ENCODE peak calls at places on chromosome 20, in nine cellular contexts. One of them, this sample, is unnamed.

GRCh38 chr20:8050117-8050837 is 30.7 kb upstream of the TMX4 start:
- DNase-seq in LoVo: no peak
- DNase-seq in activated naive CD4-positive, alpha-beta T cell: no peak
- DNase-seq in stimulated activated CD8-positive, alpha-beta memory T cell treated with anti-CD3 and anti-CD28 coated beads, Interleukin-15, amount 100 ng/mL, for 4 hours: no peak
- DNase-seq in kidney epithelial cell: no peak
- DNase-seq in stimulated activated CD4-positive, alpha-beta T cell treated with anti-CD3 and anti-CD28 coated beads, Interleukin-4, amount 100 ng/mL, for 1 hour: no peak
- DNase-seq in thyroid gland: no peak
- DNase-seq in naive thymus-derived CD8-positive, alpha-beta T cell: no peak
- DNase-seq in GM12891: no peak
- DNase-seq in this sample: peak; percentile 23

GRCh38 chr20:32761831-32762753 is at the start of gene DNMT3B:
- DNase-seq in LoVo: peak; percentile 73
- DNase-seq in activated naive CD4-positive, alpha-beta T cell: peak; percentile 25
- DNase-seq in stimulated activated CD8-positive, alpha-beta memory T cell treated with anti-CD3 and anti-CD28 coated beads, Interleukin-15, amount 100 ng/mL, for 4 hours: peak; percentile 59
- DNase-seq in kidney epithelial cell: no peak
- DNase-seq in stimulated activated CD4-positive, alpha-beta T cell treated with anti-CD3 and anti-CD28 coated beads, Interleukin-4, amount 100 ng/mL, for 1 hour: peak; percentile 77
- DNase-seq in thyroid gland: peak; percentile 87
- DNase-seq in naive thymus-derived CD8-positive, alpha-beta T cell: peak; percentile 70
- DNase-seq in GM12891: peak; percentile 90
- DNase-seq in this sample: peak; percentile 64

GRCh38 chr20:16569218-16570153 is 3.8 kb downstream of the KIF16B start:
- DNase-seq in LoVo: peak; percentile 74
- DNase-seq in activated naive CD4-positive, alpha-beta T cell: no peak
- DNase-seq in stimulated activated CD8-positive, alpha-beta memory T cell treated with anti-CD3 and anti-CD28 coated beads, Interleukin-15, amount 100 ng/mL, for 4 hours: no peak
- DNase-seq in kidney epithelial cell: no peak
- DNase-seq in stimulated activated CD4-positive, alpha-beta T cell treated with anti-CD3 and anti-CD28 coated beads, Interleukin-4, amount 100 ng/mL, for 1 hour: no peak
- DNase-seq in thyroid gland: no peak
- DNase-seq in naive thymus-derived CD8-positive, alpha-beta T cell: no peak
- DNase-seq in GM12891: no peak
- DNase-seq in this sample: no peak

GRCh38 chr20:50681359-50682064 is 9.8 kb downstream of the RIPOR3 start:
- DNase-seq in LoVo: no peak
- DNase-seq in activated naive CD4-positive, alpha-beta T cell: no peak
- DNase-seq in stimulated activated CD8-positive, alpha-beta memory T cell treated with anti-CD3 and anti-CD28 coated beads, Interleukin-15, amount 100 ng/mL, for 4 hours: no peak
- DNase-seq in kidney epithelial cell: no peak
- DNase-seq in stimulated activated CD4-positive, alpha-beta T cell treated with anti-CD3 and anti-CD28 coated beads, Interleukin-4, amount 100 ng/mL, for 1 hour: no peak
- DNase-seq in thyroid gland: no peak
- DNase-seq in naive thymus-derived CD8-positive, alpha-beta T cell: no peak
- DNase-seq in GM12891: no peak
- DNase-seq in this sample: no peak

GRCh38 chr20:32971703-32972161 is 32.5 kb downstream of the SUN5 start:
- DNase-seq in LoVo: no peak
- DNase-seq in activated naive CD4-positive, alpha-beta T cell: no peak
- DNase-seq in stimulated activated CD8-positive, alpha-beta memory T cell treated with anti-CD3 and anti-CD28 coated beads, Interleukin-15, amount 100 ng/mL, for 4 hours: no peak
- DNase-seq in kidney epithelial cell: no peak
- DNase-seq in stimulated activated CD4-positive, alpha-beta T cell treated with anti-CD3 and anti-CD28 coated beads, Interleukin-4, amount 100 ng/mL, for 1 hour: no peak
- DNase-seq in thyroid gland: peak; percentile 32
- DNase-seq in naive thymus-derived CD8-positive, alpha-beta T cell: peak; percentile 58
- DNase-seq in GM12891: no peak
- DNase-seq in this sample: peak; percentile 55

GRCh38 chr20:59400666-59401065 is 100.3 kb downstream of the EDN3 start:
- DNase-seq in LoVo: no peak
- DNase-seq in activated naive CD4-positive, alpha-beta T cell: no peak
- DNase-seq in stimulated activated CD8-positive, alpha-beta memory T cell treated with anti-CD3 and anti-CD28 coated beads, Interleukin-15, amount 100 ng/mL, for 4 hours: no peak
- DNase-seq in kidney epithelial cell: no peak
- DNase-seq in stimulated activated CD4-positive, alpha-beta T cell treated with anti-CD3 and anti-CD28 coated beads, Interleukin-4, amount 100 ng/mL, for 1 hour: peak; percentile 25
- DNase-seq in thyroid gland: no peak
- DNase-seq in naive thymus-derived CD8-positive, alpha-beta T cell: peak; percentile 45
- DNase-seq in GM12891: no peak
- DNase-seq in this sample: no peak

GRCh38 chr20:38383147-38383546 is 36.9 kb downstream of the LBP start:
- DNase-seq in LoVo: no peak
- DNase-seq in activated naive CD4-positive, alpha-beta T cell: no peak
- DNase-seq in stimulated activated CD8-positive, alpha-beta memory T cell treated with anti-CD3 and anti-CD28 coated beads, Interleukin-15, amount 100 ng/mL, for 4 hours: no peak
- DNase-seq in kidney epithelial cell: no peak
- DNase-seq in stimulated activated CD4-positive, alpha-beta T cell treated with anti-CD3 and anti-CD28 coated beads, Interleukin-4, amount 100 ng/mL, for 1 hour: no peak
- DNase-seq in thyroid gland: no peak
- DNase-seq in naive thymus-derived CD8-positive, alpha-beta T cell: no peak
- DNase-seq in GM12891: no peak
- DNase-seq in this sample: no peak

GRCh38 chr20:48839083-48839482 is 11.3 kb upstream of the PREX1 start:
- DNase-seq in LoVo: no peak
- DNase-seq in activated naive CD4-positive, alpha-beta T cell: no peak
- DNase-seq in stimulated activated CD8-positive, alpha-beta memory T cell treated with anti-CD3 and anti-CD28 coated beads, Interleukin-15, amount 100 ng/mL, for 4 hours: no peak
- DNase-seq in kidney epithelial cell: no peak
- DNase-seq in stimulated activated CD4-positive, alpha-beta T cell treated with anti-CD3 and anti-CD28 coated beads, Interleukin-4, amount 100 ng/mL, for 1 hour: no peak
- DNase-seq in thyroid gland: no peak
- DNase-seq in naive thymus-derived CD8-positive, alpha-beta T cell: no peak
- DNase-seq in GM12891: no peak
- DNase-seq in this sample: no peak

GRCh38 chr20:36112112-36112511 is 42.4 kb upstream of the EPB41L1 start:
- DNase-seq in LoVo: no peak
- DNase-seq in activated naive CD4-positive, alpha-beta T cell: no peak
- DNase-seq in stimulated activated CD8-positive, alpha-beta memory T cell treated with anti-CD3 and anti-CD28 coated beads, Interleukin-15, amount 100 ng/mL, for 4 hours: no peak
- DNase-seq in kidney epithelial cell: no peak
- DNase-seq in stimulated activated CD4-positive, alpha-beta T cell treated with anti-CD3 and anti-CD28 coated beads, Interleukin-4, amount 100 ng/mL, for 1 hour: no peak
- DNase-seq in thyroid gland: peak; percentile 52
- DNase-seq in naive thymus-derived CD8-positive, alpha-beta T cell: no peak
- DNase-seq in GM12891: no peak
- DNase-seq in this sample: no peak

GRCh38 chr20:25486377-25486776 is 78.9 kb downstream of the GINS1 start:
- DNase-seq in LoVo: no peak
- DNase-seq in activated naive CD4-positive, alpha-beta T cell: no peak
- DNase-seq in stimulated activated CD8-positive, alpha-beta memory T cell treated with anti-CD3 and anti-CD28 coated beads, Interleukin-15, amount 100 ng/mL, for 4 hours: no peak
- DNase-seq in kidney epithelial cell: no peak
- DNase-seq in stimulated activated CD4-positive, alpha-beta T cell treated with anti-CD3 and anti-CD28 coated beads, Interleukin-4, amount 100 ng/mL, for 1 hour: no peak
- DNase-seq in thyroid gland: no peak
- DNase-seq in naive thymus-derived CD8-positive, alpha-beta T cell: no peak
- DNase-seq in GM12891: no peak
- DNase-seq in this sample: peak; percentile 18

GRCh38 chr20:44110816-44111568 is 76.0 kb downstream of the JPH2 start:
- DNase-seq in LoVo: no peak
- DNase-seq in activated naive CD4-positive, alpha-beta T cell: no peak
- DNase-seq in stimulated activated CD8-positive, alpha-beta memory T cell treated with anti-CD3 and anti-CD28 coated beads, Interleukin-15, amount 100 ng/mL, for 4 hours: no peak
- DNase-seq in kidney epithelial cell: no peak
- DNase-seq in stimulated activated CD4-positive, alpha-beta T cell treated with anti-CD3 and anti-CD28 coated beads, Interleukin-4, amount 100 ng/mL, for 1 hour: no peak
- DNase-seq in thyroid gland: no peak
- DNase-seq in naive thymus-derived CD8-positive, alpha-beta T cell: no peak
- DNase-seq in GM12891: no peak
- DNase-seq in this sample: no peak

GRCh38 chr20:40990542-40991120 is 38.0 kb upstream of the TOP1 start:
- DNase-seq in LoVo: peak; percentile 86
- DNase-seq in activated naive CD4-positive, alpha-beta T cell: no peak
- DNase-seq in stimulated activated CD8-positive, alpha-beta memory T cell treated with anti-CD3 and anti-CD28 coated beads, Interleukin-15, amount 100 ng/mL, for 4 hours: no peak
- DNase-seq in kidney epithelial cell: peak; percentile 51
- DNase-seq in stimulated activated CD4-positive, alpha-beta T cell treated with anti-CD3 and anti-CD28 coated beads, Interleukin-4, amount 100 ng/mL, for 1 hour: peak; percentile 62
- DNase-seq in thyroid gland: peak; percentile 84
- DNase-seq in naive thymus-derived CD8-positive, alpha-beta T cell: peak; percentile 58
- DNase-seq in GM12891: no peak
- DNase-seq in this sample: peak; percentile 95

GRCh38 chr20:10922521-10922920 is 248.7 kb upstream of the JAG1 start:
- DNase-seq in LoVo: no peak
- DNase-seq in activated naive CD4-positive, alpha-beta T cell: no peak
- DNase-seq in stimulated activated CD8-positive, alpha-beta memory T cell treated with anti-CD3 and anti-CD28 coated beads, Interleukin-15, amount 100 ng/mL, for 4 hours: no peak
- DNase-seq in kidney epithelial cell: no peak
- DNase-seq in stimulated activated CD4-positive, alpha-beta T cell treated with anti-CD3 and anti-CD28 coated beads, Interleukin-4, amount 100 ng/mL, for 1 hour: no peak
- DNase-seq in thyroid gland: no peak
- DNase-seq in naive thymus-derived CD8-positive, alpha-beta T cell: no peak
- DNase-seq in GM12891: no peak
- DNase-seq in this sample: no peak

GRCh38 chr20:6623989-6624388 is 143.5 kb upstream of the BMP2 start:
- DNase-seq in LoVo: no peak
- DNase-seq in activated naive CD4-positive, alpha-beta T cell: no peak
- DNase-seq in stimulated activated CD8-positive, alpha-beta memory T cell treated with anti-CD3 and anti-CD28 coated beads, Interleukin-15, amount 100 ng/mL, for 4 hours: no peak
- DNase-seq in kidney epithelial cell: no peak
- DNase-seq in stimulated activated CD4-positive, alpha-beta T cell treated with anti-CD3 and anti-CD28 coated beads, Interleukin-4, amount 100 ng/mL, for 1 hour: no peak
- DNase-seq in thyroid gland: no peak
- DNase-seq in naive thymus-derived CD8-positive, alpha-beta T cell: no peak
- DNase-seq in GM12891: no peak
- DNase-seq in this sample: peak; percentile 11

GRCh38 chr20:57390604-57391438 is at the start of gene RBM38:
- DNase-seq in LoVo: peak; percentile 73
- DNase-seq in activated naive CD4-positive, alpha-beta T cell: peak; percentile 63
- DNase-seq in stimulated activated CD8-positive, alpha-beta memory T cell treated with anti-CD3 and anti-CD28 coated beads, Interleukin-15, amount 100 ng/mL, for 4 hours: peak; percentile 60
- DNase-seq in kidney epithelial cell: no peak
- DNase-seq in stimulated activated CD4-positive, alpha-beta T cell treated with anti-CD3 and anti-CD28 coated beads, Interleukin-4, amount 100 ng/mL, for 1 hour: peak; percentile 83
- DNase-seq in thyroid gland: peak; percentile 47
- DNase-seq in naive thymus-derived CD8-positive, alpha-beta T cell: peak; percentile 72
- DNase-seq in GM12891: peak; percentile 88
- DNase-seq in this sample: peak; percentile 50

GRCh38 chr20:15653396-15654207 is 919.6 kb downstream of the KIF16B start:
- DNase-seq in LoVo: no peak
- DNase-seq in activated naive CD4-positive, alpha-beta T cell: no peak
- DNase-seq in stimulated activated CD8-positive, alpha-beta memory T cell treated with anti-CD3 and anti-CD28 coated beads, Interleukin-15, amount 100 ng/mL, for 4 hours: no peak
- DNase-seq in kidney epithelial cell: no peak
- DNase-seq in stimulated activated CD4-positive, alpha-beta T cell treated with anti-CD3 and anti-CD28 coated beads, Interleukin-4, amount 100 ng/mL, for 1 hour: no peak
- DNase-seq in thyroid gland: no peak
- DNase-seq in naive thymus-derived CD8-positive, alpha-beta T cell: no peak
- DNase-seq in GM12891: no peak
- DNase-seq in this sample: no peak

GRCh38 chr20:22703843-22704242 is 119.5 kb upstream of the FOXA2 start:
- DNase-seq in LoVo: no peak
- DNase-seq in activated naive CD4-positive, alpha-beta T cell: no peak
- DNase-seq in stimulated activated CD8-positive, alpha-beta memory T cell treated with anti-CD3 and anti-CD28 coated beads, Interleukin-15, amount 100 ng/mL, for 4 hours: no peak
- DNase-seq in kidney epithelial cell: no peak
- DNase-seq in stimulated activated CD4-positive, alpha-beta T cell treated with anti-CD3 and anti-CD28 coated beads, Interleukin-4, amount 100 ng/mL, for 1 hour: no peak
- DNase-seq in thyroid gland: no peak
- DNase-seq in naive thymus-derived CD8-positive, alpha-beta T cell: no peak
- DNase-seq in GM12891: no peak
- DNase-seq in this sample: no peak

GRCh38 chr20:11716239-11716944 is 201.3 kb upstream of the BTBD3 start:
- DNase-seq in LoVo: peak; percentile 20
- DNase-seq in activated naive CD4-positive, alpha-beta T cell: no peak
- DNase-seq in stimulated activated CD8-positive, alpha-beta memory T cell treated with anti-CD3 and anti-CD28 coated beads, Interleukin-15, amount 100 ng/mL, for 4 hours: no peak
- DNase-seq in kidney epithelial cell: peak; percentile 76
- DNase-seq in stimulated activated CD4-positive, alpha-beta T cell treated with anti-CD3 and anti-CD28 coated beads, Interleukin-4, amount 100 ng/mL, for 1 hour: no peak
- DNase-seq in thyroid gland: no peak
- DNase-seq in naive thymus-derived CD8-positive, alpha-beta T cell: no peak
- DNase-seq in GM12891: no peak
- DNase-seq in this sample: peak; percentile 63

GRCh38 chr20:58196402-58197184 is 31.9 kb downstream of the ANKRD60 start:
- DNase-seq in LoVo: no peak
- DNase-seq in activated naive CD4-positive, alpha-beta T cell: no peak
- DNase-seq in stimulated activated CD8-positive, alpha-beta memory T cell treated with anti-CD3 and anti-CD28 coated beads, Interleukin-15, amount 100 ng/mL, for 4 hours: no peak
- DNase-seq in kidney epithelial cell: no peak
- DNase-seq in stimulated activated CD4-positive, alpha-beta T cell treated with anti-CD3 and anti-CD28 coated beads, Interleukin-4, amount 100 ng/mL, for 1 hour: no peak
- DNase-seq in thyroid gland: no peak
- DNase-seq in naive thymus-derived CD8-positive, alpha-beta T cell: no peak
- DNase-seq in GM12891: no peak
- DNase-seq in this sample: no peak

GRCh38 chr20:46647469-46647868 is 3.8 kb downstream of the SLC13A3 start:
- DNase-seq in LoVo: no peak
- DNase-seq in activated naive CD4-positive, alpha-beta T cell: no peak
- DNase-seq in stimulated activated CD8-positive, alpha-beta memory T cell treated with anti-CD3 and anti-CD28 coated beads, Interleukin-15, amount 100 ng/mL, for 4 hours: no peak
- DNase-seq in kidney epithelial cell: no peak
- DNase-seq in stimulated activated CD4-positive, alpha-beta T cell treated with anti-CD3 and anti-CD28 coated beads, Interleukin-4, amount 100 ng/mL, for 1 hour: no peak
- DNase-seq in thyroid gland: no peak
- DNase-seq in naive thymus-derived CD8-positive, alpha-beta T cell: no peak
- DNase-seq in GM12891: no peak
- DNase-seq in this sample: no peak

GRCh38 chr20:43731469-43731868 is 4.7 kb upstream of the GTSF1L start:
- DNase-seq in LoVo: no peak
- DNase-seq in activated naive CD4-positive, alpha-beta T cell: no peak
- DNase-seq in stimulated activated CD8-positive, alpha-beta memory T cell treated with anti-CD3 and anti-CD28 coated beads, Interleukin-15, amount 100 ng/mL, for 4 hours: no peak
- DNase-seq in kidney epithelial cell: no peak
- DNase-seq in stimulated activated CD4-positive, alpha-beta T cell treated with anti-CD3 and anti-CD28 coated beads, Interleukin-4, amount 100 ng/mL, for 1 hour: no peak
- DNase-seq in thyroid gland: no peak
- DNase-seq in naive thymus-derived CD8-positive, alpha-beta T cell: no peak
- DNase-seq in GM12891: no peak
- DNase-seq in this sample: no peak

GRCh38 chr20:62321521-62321948 is 18.7 kb downstream of the ADRM1 start:
- DNase-seq in LoVo: no peak
- DNase-seq in activated naive CD4-positive, alpha-beta T cell: no peak
- DNase-seq in stimulated activated CD8-positive, alpha-beta memory T cell treated with anti-CD3 and anti-CD28 coated beads, Interleukin-15, amount 100 ng/mL, for 4 hours: no peak
- DNase-seq in kidney epithelial cell: no peak
- DNase-seq in stimulated activated CD4-positive, alpha-beta T cell treated with anti-CD3 and anti-CD28 coated beads, Interleukin-4, amount 100 ng/mL, for 1 hour: no peak
- DNase-seq in thyroid gland: no peak
- DNase-seq in naive thymus-derived CD8-positive, alpha-beta T cell: no peak
- DNase-seq in GM12891: peak; percentile 71
- DNase-seq in this sample: no peak

GRCh38 chr20:23048283-23049200 is 930 bp downstream of the THBD start:
- DNase-seq in LoVo: no peak
- DNase-seq in activated naive CD4-positive, alpha-beta T cell: no peak
- DNase-seq in stimulated activated CD8-positive, alpha-beta memory T cell treated with anti-CD3 and anti-CD28 coated beads, Interleukin-15, amount 100 ng/mL, for 4 hours: no peak
- DNase-seq in kidney epithelial cell: no peak
- DNase-seq in stimulated activated CD4-positive, alpha-beta T cell treated with anti-CD3 and anti-CD28 coated beads, Interleukin-4, amount 100 ng/mL, for 1 hour: no peak
- DNase-seq in thyroid gland: peak; percentile 88
- DNase-seq in naive thymus-derived CD8-positive, alpha-beta T cell: no peak
- DNase-seq in GM12891: peak; percentile 36
- DNase-seq in this sample: peak; percentile 74

GRCh38 chr20:46083101-46083500 is 6.7 kb downstream of the NCOA5 start:
- DNase-seq in LoVo: no peak
- DNase-seq in activated naive CD4-positive, alpha-beta T cell: no peak
- DNase-seq in stimulated activated CD8-positive, alpha-beta memory T cell treated with anti-CD3 and anti-CD28 coated beads, Interleukin-15, amount 100 ng/mL, for 4 hours: no peak
- DNase-seq in kidney epithelial cell: no peak
- DNase-seq in stimulated activated CD4-positive, alpha-beta T cell treated with anti-CD3 and anti-CD28 coated beads, Interleukin-4, amount 100 ng/mL, for 1 hour: no peak
- DNase-seq in thyroid gland: no peak
- DNase-seq in naive thymus-derived CD8-positive, alpha-beta T cell: no peak
- DNase-seq in GM12891: no peak
- DNase-seq in this sample: no peak

GRCh38 chr20:25225642-25226432 is 22.0 kb upstream of the PYGB start:
- DNase-seq in LoVo: no peak
- DNase-seq in activated naive CD4-positive, alpha-beta T cell: no peak
- DNase-seq in stimulated activated CD8-positive, alpha-beta memory T cell treated with anti-CD3 and anti-CD28 coated beads, Interleukin-15, amount 100 ng/mL, for 4 hours: no peak
- DNase-seq in kidney epithelial cell: no peak
- DNase-seq in stimulated activated CD4-positive, alpha-beta T cell treated with anti-CD3 and anti-CD28 coated beads, Interleukin-4, amount 100 ng/mL, for 1 hour: no peak
- DNase-seq in thyroid gland: no peak
- DNase-seq in naive thymus-derived CD8-positive, alpha-beta T cell: no peak
- DNase-seq in GM12891: no peak
- DNase-seq in this sample: no peak

GRCh38 chr20:33249456-33249855 is 13.7 kb downstream of the BPIFA1 start:
- DNase-seq in LoVo: no peak
- DNase-seq in activated naive CD4-positive, alpha-beta T cell: no peak
- DNase-seq in stimulated activated CD8-positive, alpha-beta memory T cell treated with anti-CD3 and anti-CD28 coated beads, Interleukin-15, amount 100 ng/mL, for 4 hours: no peak
- DNase-seq in kidney epithelial cell: no peak
- DNase-seq in stimulated activated CD4-positive, alpha-beta T cell treated with anti-CD3 and anti-CD28 coated beads, Interleukin-4, amount 100 ng/mL, for 1 hour: no peak
- DNase-seq in thyroid gland: no peak
- DNase-seq in naive thymus-derived CD8-positive, alpha-beta T cell: no peak
- DNase-seq in GM12891: no peak
- DNase-seq in this sample: no peak

GRCh38 chr20:54633903-54634302 is 158.5 kb downstream of the DOK5 start:
- DNase-seq in LoVo: no peak
- DNase-seq in activated naive CD4-positive, alpha-beta T cell: no peak
- DNase-seq in stimulated activated CD8-positive, alpha-beta memory T cell treated with anti-CD3 and anti-CD28 coated beads, Interleukin-15, amount 100 ng/mL, for 4 hours: no peak
- DNase-seq in kidney epithelial cell: no peak
- DNase-seq in stimulated activated CD4-positive, alpha-beta T cell treated with anti-CD3 and anti-CD28 coated beads, Interleukin-4, amount 100 ng/mL, for 1 hour: no peak
- DNase-seq in thyroid gland: no peak
- DNase-seq in naive thymus-derived CD8-positive, alpha-beta T cell: no peak
- DNase-seq in GM12891: peak; percentile 37
- DNase-seq in this sample: no peak

GRCh38 chr20:56200456-56200855 is 48.1 kb upstream of the MC3R start:
- DNase-seq in LoVo: no peak
- DNase-seq in activated naive CD4-positive, alpha-beta T cell: no peak
- DNase-seq in stimulated activated CD8-positive, alpha-beta memory T cell treated with anti-CD3 and anti-CD28 coated beads, Interleukin-15, amount 100 ng/mL, for 4 hours: no peak
- DNase-seq in kidney epithelial cell: no peak
- DNase-seq in stimulated activated CD4-positive, alpha-beta T cell treated with anti-CD3 and anti-CD28 coated beads, Interleukin-4, amount 100 ng/mL, for 1 hour: no peak
- DNase-seq in thyroid gland: no peak
- DNase-seq in naive thymus-derived CD8-positive, alpha-beta T cell: no peak
- DNase-seq in GM12891: no peak
- DNase-seq in this sample: peak; percentile 23

GRCh38 chr20:51739722-51740249 is 28.4 kb downstream of the ATP9A start:
- DNase-seq in LoVo: no peak
- DNase-seq in activated naive CD4-positive, alpha-beta T cell: no peak
- DNase-seq in stimulated activated CD8-positive, alpha-beta memory T cell treated with anti-CD3 and anti-CD28 coated beads, Interleukin-15, amount 100 ng/mL, for 4 hours: no peak
- DNase-seq in kidney epithelial cell: no peak
- DNase-seq in stimulated activated CD4-positive, alpha-beta T cell treated with anti-CD3 and anti-CD28 coated beads, Interleukin-4, amount 100 ng/mL, for 1 hour: no peak
- DNase-seq in thyroid gland: no peak
- DNase-seq in naive thymus-derived CD8-positive, alpha-beta T cell: no peak
- DNase-seq in GM12891: no peak
- DNase-seq in this sample: no peak

GRCh38 chr20:45253260-45253659 is 1.1 kb downstream of the SLPI start:
- DNase-seq in LoVo: peak; percentile 4
- DNase-seq in activated naive CD4-positive, alpha-beta T cell: no peak
- DNase-seq in stimulated activated CD8-positive, alpha-beta memory T cell treated with anti-CD3 and anti-CD28 coated beads, Interleukin-15, amount 100 ng/mL, for 4 hours: no peak
- DNase-seq in kidney epithelial cell: no peak
- DNase-seq in stimulated activated CD4-positive, alpha-beta T cell treated with anti-CD3 and anti-CD28 coated beads, Interleukin-4, amount 100 ng/mL, for 1 hour: no peak
- DNase-seq in thyroid gland: no peak
- DNase-seq in naive thymus-derived CD8-positive, alpha-beta T cell: no peak
- DNase-seq in GM12891: no peak
- DNase-seq in this sample: no peak

GRCh38 chr20:50784464-50784863 is 10.4 kb upstream of the BCAS4 start:
- DNase-seq in LoVo: no peak
- DNase-seq in activated naive CD4-positive, alpha-beta T cell: no peak
- DNase-seq in stimulated activated CD8-positive, alpha-beta memory T cell treated with anti-CD3 and anti-CD28 coated beads, Interleukin-15, amount 100 ng/mL, for 4 hours: no peak
- DNase-seq in kidney epithelial cell: no peak
- DNase-seq in stimulated activated CD4-positive, alpha-beta T cell treated with anti-CD3 and anti-CD28 coated beads, Interleukin-4, amount 100 ng/mL, for 1 hour: no peak
- DNase-seq in thyroid gland: no peak
- DNase-seq in naive thymus-derived CD8-positive, alpha-beta T cell: no peak
- DNase-seq in GM12891: no peak
- DNase-seq in this sample: no peak

This sample was measured in Kasumi-1.